ENCODE peak calls at places on chromosome 5, in eight cellular contexts. E, F, V, D, W, A, O and Y are unnamed samples.

GRCh38 chr5:78399115-78399514 is 38.7 kb downstream of the SCAMP1 start:
- DNase-seq in F (no peak), E (peak), D (no peak), A (no peak), V (no peak), W (no peak), O (no peak), Y (no peak)

GRCh38 chr5:97297063-97297715 is 114.1 kb upstream of the RIOK2 start:
- DNase-seq in W (no peak), E (no peak), F (peak), D (no peak), V (no peak), O (no peak), A (peak), Y (peak)

GRCh38 chr5:125446986-125447385 is 700.5 kb upstream of the ZNF608 start:
- DNase-seq in F (no peak), W (no peak), O (no peak), V (no peak), A (no peak), D (no peak), E (peak), Y (peak)

GRCh38 chr5:107803728-107804127 is 133.0 kb upstream of the EFNA5 start:
- DNase-seq in F (no peak), O (no peak), D (no peak), A (no peak), W (no peak), V (no peak), E (no peak), Y (no peak)

GRCh38 chr5:54278031-54278830 is 32.1 kb downstream of the ARL15 start:
- DNase-seq in V (no peak), A (no peak), E (no peak), W (no peak), D (no peak), O (no peak), F (no peak), Y (no peak)

GRCh38 chr5:127723571-127723970 is 20.4 kb downstream of the CCDC192 start:
- DNase-seq in F (no peak), D (no peak), E (no peak), W (no peak), A (no peak), V (no peak), O (no peak), Y (peak)

GRCh38 chr5:89065919-89066318 is 182.9 kb upstream of the MEF2C start:
- DNase-seq in F (no peak), E (no peak), O (no peak), A (no peak), W (no peak), V (no peak), D (peak), Y (no peak)

GRCh38 chr5:67404261-67405100 is 207.9 kb upstream of the CD180 start:
- DNase-seq in F (no peak), W (no peak), A (no peak), V (no peak), E (peak), O (no peak), D (no peak), Y (no peak)

GRCh38 chr5:144189800-144190429 is 19.2 kb downstream of the KCTD16 start:
- DNase-seq in E (no peak), D (peak), F (no peak), A (no peak), V (no peak), W (no peak), O (peak), Y (no peak)

GRCh38 chr5:100758780-100759179 is 144.3 kb downstream of the ST8SIA4 start:
- DNase-seq in E (no peak), O (no peak), F (no peak), D (no peak), A (no peak), W (no peak), V (no peak), Y (no peak)

GRCh38 chr5:172642046-172642409 is 965 bp downstream of the NEURL1B start:
- DNase-seq in D (no peak), W (no peak), E (no peak), V (no peak), A (no peak), F (no peak), O (no peak), Y (no peak)

GRCh38 chr5:111670826-111671492 is 86.0 kb downstream of the NREP start:
- DNase-seq in O (no peak), W (no peak), E (no peak), V (no peak), D (no peak), F (no peak), A (no peak), Y (no peak)

GRCh38 chr5:6080436-6080835 is 297.9 kb downstream of the MED10 start:
- DNase-seq in E (no peak), O (no peak), A (no peak), V (peak), W (no peak), F (no peak), D (no peak), Y (no peak)